ENCODE peak calls at places on chromosome 21, in ten cellular contexts. B, E, A, R, W, Y, S, M, Z and Q are unnamed samples.

GRCh38 chr21:35461700-35462099 is 412.6 kb upstream of the RUNX1 start:
- DNase-seq in R (no peak), Z (no peak), A (no peak), B (no peak), W (no peak), Y (no peak), S (no peak), E (no peak), M (no peak), Q (no peak)

GRCh38 chr21:19322360-19322759 is 918.8 kb upstream of the TMPRSS15 start:
- DNase-seq in Y (no peak), Z (peak), W (no peak), M (no peak), B (no peak), S (no peak), A (no peak), E (peak), R (no peak), Q (no peak)

GRCh38 chr21:40466893-40467483 is 380.0 kb downstream of the DSCAM start:
- DNase-seq in A (no peak), Z (peak), E (peak), M (no peak), Y (peak), B (no peak), W (no peak), S (peak), R (no peak), Q (no peak)

GRCh38 chr21:35100351-35100771 is 51.3 kb upstream of the RUNX1 start:
- DNase-seq in B (no peak), S (no peak), A (no peak), Z (no peak), M (no peak), R (no peak), E (no peak), W (no peak), Y (no peak), Q (no peak)

GRCh38 chr21:44869860-44870747 is 3.4 kb downstream of the PTTG1IP start:
- DNase-seq in W (peak), M (no peak), E (peak), R (no peak), B (no peak), A (no peak), S (no peak), Z (no peak), Y (peak), Q (peak)

GRCh38 chr21:29490016-29490415 is 191.3 kb downstream of the BACH1 start:
- DNase-seq in A (no peak), M (no peak), Z (no peak), W (no peak), E (no peak), S (no peak), Y (no peak), R (no peak), B (no peak), Q (no peak)

GRCh38 chr21:21290751-21291150 is 292.5 kb downstream of the NCAM2 start:
- DNase-seq in E (no peak), S (no peak), B (no peak), W (no peak), Y (no peak), M (no peak), A (no peak), Z (peak), R (no peak), Q (no peak)

GRCh38 chr21:35738342-35738961 is 321.9 kb downstream of the SETD4 start:
- DNase-seq in W (no peak), Y (peak), Z (peak), M (no peak), A (no peak), B (no peak), S (peak), R (no peak), E (no peak), Q (no peak)

GRCh38 chr21:35311985-35312384 is 262.9 kb upstream of the RUNX1 start:
- DNase-seq in A (no peak), B (no peak), Y (no peak), M (no peak), E (no peak), Z (no peak), S (no peak), R (no peak), W (no peak), Q (no peak)

GRCh38 chr21:36888466-36888865 is 78.0 kb downstream of the HLCS start:
- DNase-seq in B (no peak), A (no peak), M (no peak), W (no peak), Y (no peak), S (no peak), R (no peak), Z (no peak), E (no peak), Q (no peak)

GRCh38 chr21:34669149-34669879 is 520 bp downstream of the CLIC6 start:
- DNase-seq in R (no peak), Z (no peak), A (no peak), W (peak), Y (no peak), S (no peak), B (no peak), M (no peak), E (no peak), Q (no peak)

GRCh38 chr21:33367309-33367973 is 35.8 kb upstream of the IFNGR2 start:
- DNase-seq in B (no peak), A (no peak), R (no peak), M (no peak), E (peak), Z (no peak), W (no peak), S (peak), Y (peak), Q (no peak)

GRCh38 chr21:34807881-34808568 is 139.2 kb downstream of the CLIC6 start:
- DNase-seq in B (no peak), W (no peak), R (peak), E (peak), M (peak), Y (peak), A (peak), Z (no peak), S (no peak), Q (no peak)

GRCh38 chr21:37149411-37149810 is 76.4 kb downstream of the TTC3 start:
- DNase-seq in Z (no peak), S (no peak), B (no peak), E (peak), M (no peak), Y (peak), A (no peak), R (no peak), W (no peak), Q (no peak)

GRCh38 chr21:25342811-25343210 is 264.5 kb downstream of the MRPL39 start:
- DNase-seq in W (no peak), M (no peak), A (no peak), Y (no peak), B (no peak), E (no peak), S (no peak), R (no peak), Z (no peak), Q (no peak)

GRCh38 chr21:34129971-34130597 is 56.7 kb downstream of the MRPS6 start:
- DNase-seq in B (no peak), W (no peak), Y (no peak), S (no peak), A (no peak), E (no peak), R (no peak), M (no peak), Z (peak), Q (no peak)

GRCh38 chr21:37548521-37548981 is 182.0 kb downstream of the DYRK1A start:
- DNase-seq in M (no peak), A (no peak), E (no peak), Z (no peak), B (no peak), R (no peak), W (no peak), Y (no peak), S (no peak), Q (no peak)

GRCh38 chr21:33229776-33230517 is at the start of gene IFNAR2:
- DNase-seq in M (peak), B (peak), W (peak), R (peak), A (peak), Y (peak), S (peak), E (peak), Z (peak), Q (peak)

GRCh38 chr21:45579383-45580180 is 37.3 kb upstream of the SLC19A1 start:
- DNase-seq in A (no peak), B (no peak), Y (no peak), Z (no peak), E (no peak), R (no peak), W (peak), M (no peak), S (no peak), Q (no peak)

GRCh38 chr21:31260790-31261189 is 83.3 kb downstream of the TIAM1 start:
- DNase-seq in A (no peak), S (no peak), R (no peak), Y (no peak), E (no peak), W (no peak), M (no peak), Z (no peak), B (no peak), Q (no peak)

GRCh38 chr21:31248598-31248997 is 95.5 kb downstream of the TIAM1 start:
- DNase-seq in A (no peak), M (no peak), W (no peak), E (peak), Z (no peak), R (no peak), B (no peak), Y (peak), S (no peak), Q (peak)

GRCh38 chr21:34351786-34352241 is 12.0 kb upstream of the KCNE2 start:
- DNase-seq in Y (no peak), E (peak), M (no peak), Z (peak), B (no peak), W (peak), R (peak), S (no peak), A (no peak), Q (peak)

GRCh38 chr21:25967566-25968438 is 202.8 kb downstream of the APP start:
- DNase-seq in E (peak), A (no peak), M (no peak), R (no peak), W (no peak), B (no peak), S (no peak), Z (no peak), Y (peak), Q (no peak)

GRCh38 chr21:38306833-38307232 is 50.0 kb downstream of the KCNJ15 start:
- DNase-seq in S (no peak), W (no peak), Z (no peak), A (no peak), E (peak), Y (peak), B (no peak), R (no peak), M (no peak), Q (no peak)

GRCh38 chr21:32114434-32115063 is 164.3 kb downstream of the MIS18A start:
- DNase-seq in E (no peak), S (no peak), R (no peak), M (no peak), B (no peak), A (no peak), W (no peak), Z (peak), Y (no peak), Q (no peak)

GRCh38 chr21:32978346-32979270 is 47.1 kb upstream of the OLIG2 start:
- DNase-seq in A (no peak), S (no peak), Z (no peak), W (no peak), R (no peak), M (no peak), Y (no peak), E (no peak), B (no peak), Q (no peak)

GRCh38 chr21:16192900-16193299 is 463.1 kb downstream of the USP25 start:
- DNase-seq in Z (no peak), E (peak), A (no peak), R (no peak), S (no peak), Y (peak), W (no peak), B (no peak), M (no peak), Q (no peak)